ENCODE peak calls at places on chromosomes 5 and 9, in seven cellular contexts. P is HepG2, A is Peyer's patch, I is heart left ventricle, W is ascending aorta, Z is astrocyte, R is MM.1S. S is an unnamed sample.

GRCh38 chr9:13110766-13111400 is 168.6 kb downstream of the MPDZ start:
- DNase-seq in P (no peak), A (no peak), I (peak; percentile 46), W (peak; percentile 73), Z (peak; percentile 31), R (no peak), S (no peak)

GRCh38 chr9:38154501-38155421 is 85.7 kb upstream of the SHB start:
- DNase-seq in P (no peak), A (no peak), I (no peak), W (no peak), Z (no peak), R (no peak), S (no peak)

GRCh38 chr9:34145165-34145564 is 18.7 kb upstream of the DCAF12 start:
- DNase-seq in P (no peak), A (no peak), I (no peak), W (no peak), Z (peak; percentile 52), R (no peak), S (no peak)

GRCh38 chr9:33446507-33447403 is 638 bp downstream of the AQP3 start:
- DNase-seq in P (peak; percentile 37), A (peak; percentile 85), I (peak; percentile 78), W (peak; percentile 69), Z (peak; percentile 47), R (peak; percentile 86), S (peak; percentile 91)

GRCh38 chr5:51377151-51378060 is 5.8 kb upstream of the ISL1 start:
- DNase-seq in P (no peak), A (no peak), I (no peak), W (no peak), Z (no peak), R (no peak), S (no peak)

GRCh38 chr9:1495684-1496083 is 445.5 kb downstream of the DMRT2 start:
- DNase-seq in P (no peak), A (no peak), I (no peak), W (no peak), Z (no peak), R (no peak), S (no peak)

GRCh38 chr9:130119521-130120206 is 52.5 kb upstream of the NCS1 start:
- DNase-seq in P (no peak), A (peak; percentile 21), I (no peak), W (no peak), Z (no peak), R (no peak), S (no peak)

GRCh38 chr9:137682431-137682991 is 63.7 kb downstream of the EHMT1 start:
- DNase-seq in P (no peak), A (no peak), I (no peak), W (no peak), Z (no peak), R (peak; percentile 90), S (no peak)

GRCh38 chr5:91383956-91384300 is 811 bp upstream of the ARRDC3 start:
- DNase-seq in P (peak; percentile 1), A (no peak), I (peak; percentile 37), W (no peak), Z (no peak), R (peak; percentile 55), S (no peak)

GRCh38 chr9:93154293-93154903 is 20.3 kb upstream of the NINJ1 start:
- DNase-seq in P (peak; percentile 58), A (no peak), I (no peak), W (no peak), Z (no peak), R (peak; percentile 48), S (no peak)

GRCh38 chr5:15441433-15442182 is 58.4 kb upstream of the FBXL7 start:
- DNase-seq in P (no peak), A (no peak), I (no peak), W (no peak), Z (no peak), R (peak; percentile 93), S (no peak)

GRCh38 chr5:52840286-52841050 is 52.8 kb downstream of the ITGA1 start:
- DNase-seq in P (no peak), A (no peak), I (no peak), W (peak; percentile 67), Z (peak; percentile 26), R (no peak), S (peak; percentile 39)

GRCh38 chr5:170434953-170435605 is 45.9 kb upstream of the KCNMB1 start:
- DNase-seq in P (peak; percentile 11), A (peak; percentile 67), I (peak; percentile 48), W (peak; percentile 77), Z (peak; percentile 4), R (peak; percentile 33), S (peak; percentile 88)

GRCh38 chr5:144335561-144335960 is 164.9 kb downstream of the KCTD16 start:
- DNase-seq in P (no peak), A (no peak), I (no peak), W (no peak), Z (no peak), R (peak; percentile 57), S (no peak)

GRCh38 chr9:114300846-114301797 is 21.8 kb upstream of the ORM1 start:
- DNase-seq in P (no peak), A (no peak), I (peak; percentile 16), W (peak; percentile 54), Z (no peak), R (no peak), S (peak; percentile 35)

GRCh38 chr5:50720061-50720460 is 53.6 kb downstream of the PARP8 start:
- DNase-seq in P (no peak), A (no peak), I (no peak), W (no peak), Z (no peak), R (no peak), S (no peak)

GRCh38 chr9:134961331-134962064 is 43.8 kb upstream of the FCN1 start:
- DNase-seq in P (no peak), A (peak; percentile 39), I (no peak), W (peak; percentile 48), Z (no peak), R (no peak), S (peak; percentile 42)

GRCh38 chr9:131117111-131117761 is 8.2 kb upstream of the NUP214 start:
- DNase-seq in P (no peak), A (no peak), I (no peak), W (peak; percentile 72), Z (no peak), R (no peak), S (no peak)

GRCh38 chr9:21402387-21403247 is 6.3 kb upstream of the IFNA8 start:
- DNase-seq in P (no peak), A (no peak), I (no peak), W (no peak), Z (no peak), R (no peak), S (peak; percentile 62)

GRCh38 chr9:16505159-16505558 is 365.3 kb downstream of the BNC2 start:
- DNase-seq in P (no peak), A (no peak), I (no peak), W (no peak), Z (peak; percentile 87), R (no peak), S (no peak)

DNA sequence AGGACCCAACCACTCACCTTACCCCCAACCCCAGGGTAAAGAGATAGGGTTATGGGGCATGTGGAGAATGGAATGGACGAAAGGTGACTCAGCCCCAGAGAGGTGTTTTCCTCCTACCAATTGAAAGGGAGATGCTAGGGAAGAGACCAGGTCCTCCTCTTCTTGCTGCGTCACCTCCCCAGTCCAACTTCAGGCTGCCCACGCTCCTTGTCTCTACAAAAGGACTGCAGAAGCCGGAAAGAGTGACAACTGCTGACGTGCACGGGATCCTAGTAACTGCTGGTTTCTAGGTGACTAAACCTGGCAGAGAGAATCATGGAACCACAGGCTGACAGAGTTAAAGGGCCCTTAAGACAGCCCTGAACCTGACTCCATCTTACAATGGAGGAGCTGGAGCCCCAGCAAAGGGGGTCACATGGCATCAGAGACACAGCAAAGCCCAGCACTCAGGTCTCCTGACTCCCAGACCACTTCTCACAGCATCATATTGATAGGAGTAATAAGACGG is 2.2 kb downstream of the GPX3 start:
- DNase-seq in P (no peak), A (no peak), I (peak; percentile 88), W (peak; percentile 88), Z (peak; percentile 63), R (no peak), S (no peak)
- H3K4me3 ChIP-seq in P (no peak overlapping the region), A (peak overlapping the region; percentile 48), I (peak overlapping the region; percentile 85), W (peak overlapping the region; percentile 76), Z (no peak overlapping the region), R (no peak overlapping the region), S (peak overlapping the region; percentile 92)

GRCh38 chr5:123545506-123545905 is 33.5 kb downstream of the CSNK1G3 start:
- DNase-seq in P (no peak), A (no peak), I (no peak), W (no peak), Z (no peak), R (peak; percentile 40), S (no peak)
- H3K4me1 ChIP-seq in P (peaks cover 10% of the 10 kb centered on the region), A (peaks cover 16% of the 10 kb centered on the region), I (peaks cover 12% of the 10 kb centered on the region), W (no peaks in the 10 kb centered on the region), Z (no peaks in the 10 kb centered on the region), R (peaks cover 19% of the 10 kb centered on the region), S (peaks cover 5% of the 10 kb centered on the region)

GRCh38 chr5:120684213-120684612 is 220.1 kb downstream of the PRR16 start:
- DNase-seq in P (no peak), A (no peak), I (no peak), W (no peak), Z (peak; percentile 21), R (peak; percentile 25), S (no peak)

GRCh38 chr5:120683580-120683979 is 219.5 kb downstream of the PRR16 start:
- DNase-seq in P (no peak), A (no peak), I (no peak), W (no peak), Z (peak; percentile 58), R (no peak), S (no peak)

GRCh38 chr5:120690621-120691407 is 226.7 kb downstream of the PRR16 start:
- DNase-seq in P (no peak), A (no peak), I (no peak), W (no peak), Z (no peak), R (no peak), S (no peak)

GRCh38 chr5:120682851-120683250 is 218.8 kb downstream of the PRR16 start:
- DNase-seq in P (no peak), A (no peak), I (no peak), W (no peak), Z (peak; percentile 77), R (no peak), S (no peak)

GRCh38 chr5:120684749-120685415 is 220.8 kb downstream of the PRR16 start:
- DNase-seq in P (no peak), A (no peak), I (no peak), W (no peak), Z (no peak), R (no peak), S (no peak)
- TF ChIP-seq CTCF in P (no peak), A (no peak), I (peak; percentile 16), W (no peak), Z (peak; percentile 29), R (peak; percentile 5), S (no peak)

GRCh38 chr9:91420471-91421021 is 3.1 kb downstream of the NFIL3 start:
- DNase-seq in P (peak; percentile 9), A (no peak), I (no peak), W (no peak), Z (peak; percentile 45), R (peak; percentile 42), S (no peak)

GRCh38 chr9:91416086-91416712 is 7.4 kb downstream of the NFIL3 start:
- DNase-seq in P (no peak), A (no peak), I (no peak), W (no peak), Z (peak; percentile 67), R (no peak), S (no peak)

GRCh38 chr9:91419222-91420191 is 4.1 kb downstream of the NFIL3 start:
- DNase-seq in P (peak; percentile 92), A (no peak), I (peak; percentile 80), W (peak; percentile 88), Z (peak; percentile 93), R (peak; percentile 49), S (no peak)

GRCh38 chr9:91415290-91415689 is 8.3 kb downstream of the NFIL3 start:
- DNase-seq in P (no peak), A (no peak), I (no peak), W (no peak), Z (no peak), R (no peak), S (no peak)

GRCh38 chr9:91417602-91418218 is 5.9 kb downstream of the NFIL3 start:
- DNase-seq in P (no peak), A (no peak), I (no peak), W (no peak), Z (no peak), R (no peak), S (no peak)
- H3K4me3 ChIP-seq in P (peak overlapping the region; percentile 91), A (no peak overlapping the region), I (no peak overlapping the region), W (no peak overlapping the region), Z (no peak overlapping the region), R (no peak overlapping the region), S (no peak overlapping the region)